ENCODE peak calls at places on chromosomes 7 and 10, in six cellular contexts. Z is HEK293T; I is NCI-H748 treated with DMSO at 0.1 percent for 48 hours; N is H7; H is NCI-H1417 treated with DMSO at 0.1 percent for 48 hours; C is activated T-cell treated with anti-CD3 and anti-CD28 coated beads, Interleukin-2, amount 50 U/mL, for 1 hour. L is an unnamed sample.

GRCh38 chr7:150340024-150340749 is 1.2 kb downstream of the RARRES2 start:
- DNase-seq in Z (no peak), I (no peak), N (peak; percentile 78), H (no peak), C (peak; percentile 16), L (no peak)

GRCh38 chr10:103859161-103860141 is 4.1 kb upstream of the SH3PXD2A start:
- DNase-seq in Z (peak; percentile 67), I (no peak), N (peak; percentile 76), H (no peak), C (peak; percentile 44), L (peak; percentile 60)

GRCh38 chr10:96497391-96497790 is 16.3 kb downstream of the TLL2 start:
- DNase-seq in Z (no peak), I (no peak), N (no peak), H (no peak), C (no peak), L (no peak)

GRCh38 chr10:122657734-122658133 is 41.9 kb downstream of the C10orf120 start:
- DNase-seq in Z (no peak), I (no peak), N (no peak), H (no peak), C (no peak), L (no peak)

GRCh38 chr7:64849250-64849923 is 53.7 kb upstream of the ZNF273 start:
- DNase-seq in Z (no peak), I (peak; percentile 68), N (no peak), H (no peak), C (no peak), L (no peak)

GRCh38 chr10:130557181-130557580 is 421.0 kb downstream of the GLRX3 start:
- DNase-seq in Z (no peak), I (no peak), N (no peak), H (no peak), C (no peak), L (no peak)

GRCh38 chr7:214410-215212 is 22.2 kb downstream of the FAM20C start:
- DNase-seq in Z (no peak), I (no peak), N (no peak), H (no peak), C (no peak), L (no peak)

GRCh38 chr7:75968561-75969001 is 25.8 kb downstream of the TMEM120A start:
- DNase-seq in Z (no peak), I (no peak), N (peak; percentile 44), H (no peak), C (no peak), L (no peak)

GRCh38 chr7:157412021-157412443 is 75.2 kb downstream of the DNAJB6 start:
- DNase-seq in Z (no peak), I (no peak), N (no peak), H (no peak), C (peak; percentile 39), L (no peak)

GRCh38 chr10:12834116-12834515 is 167.4 kb downstream of the CCDC3 start:
- DNase-seq in Z (no peak), I (no peak), N (no peak), H (no peak), C (no peak), L (no peak)

GRCh38 chr7:150856303-150857275 is 4.3 kb downstream of the AOC1 start:
- DNase-seq in Z (no peak), I (no peak), N (peak; percentile 39), H (no peak), C (no peak), L (peak; percentile 22)

GRCh38 chr7:98354052-98354451 is 46.8 kb downstream of the BAIAP2L1 start:
- DNase-seq in Z (no peak), I (no peak), N (no peak), H (no peak), C (no peak), L (no peak)

GRCh38 chr7:44321796-44322195 is 3.6 kb downstream of the CAMK2B start:
- DNase-seq in Z (no peak), I (no peak), N (no peak), H (no peak), C (no peak), L (no peak)

GRCh38 chr7:113289140-113289740 is 170.9 kb upstream of the SMIM30 start:
- DNase-seq in Z (peak; percentile 13), I (peak; percentile 50), N (peak; percentile 28), H (no peak), C (no peak), L (no peak)

GRCh38 chr10:44280615-44281014 is 104.3 kb downstream of the CXCL12 start:
- DNase-seq in Z (no peak), I (no peak), N (no peak), H (no peak), C (no peak), L (no peak)

GRCh38 chr7:128104109-128104742 is 73.0 kb upstream of the LRRC4 start:
- DNase-seq in Z (no peak), I (no peak), N (peak; percentile 83), H (no peak), C (peak; percentile 35), L (no peak)

GRCh38 chr7:78562191-78562590 is 763.6 kb downstream of the PHTF2 start:
- DNase-seq in Z (no peak), I (peak; percentile 30), N (no peak), H (no peak), C (no peak), L (no peak)

GRCh38 chr7:38630720-38631673 is at the start of gene AMPH:
- DNase-seq in Z (peak; percentile 70), I (peak; percentile 22), N (peak; percentile 89), H (peak; percentile 22), C (no peak), L (no peak)

GRCh38 chr7:142784096-142784495 is 13.3 kb downstream of the PRSS2 start:
- DNase-seq in Z (no peak), I (no peak), N (no peak), H (no peak), C (no peak), L (no peak)

GRCh38 chr7:158923928-158924511 is 67.7 kb downstream of the DYNC2I1 start:
- DNase-seq in Z (peak; percentile 3), I (no peak), N (no peak), H (no peak), C (no peak), L (no peak)

GRCh38 chr7:141181812-141182211 is 107.9 kb downstream of the TMEM178B start:
- DNase-seq in Z (no peak), I (no peak), N (no peak), H (no peak), C (no peak), L (no peak)

GRCh38 chr10:68508090-68508489 is 19.2 kb downstream of the SLC25A16 start:
- DNase-seq in Z (no peak), I (no peak), N (no peak), H (no peak), C (no peak), L (no peak)

GRCh38 chr7:110502893-110503465 is 587.9 kb upstream of the LRRN3 start:
- DNase-seq in Z (no peak), I (no peak), N (no peak), H (no peak), C (no peak), L (no peak)

GRCh38 chr7:25405736-25406135 is 177.4 kb upstream of the NPVF start:
- DNase-seq in Z (peak; percentile 19), I (no peak), N (no peak), H (no peak), C (no peak), L (no peak)

GRCh38 chr7:17996442-17997223 is 31.0 kb downstream of the PRPS1L1 start:
- DNase-seq in Z (no peak), I (no peak), N (no peak), H (no peak), C (no peak), L (no peak)

GRCh38 chr10:4678023-4678950 is 147.7 kb upstream of the AKR1E2 start:
- DNase-seq in Z (no peak), I (no peak), N (no peak), H (no peak), C (no peak), L (no peak)

GRCh38 chr7:27103489-27104226 is 1.2 kb upstream of the HOXA2 start:
- DNase-seq in Z (no peak), I (peak; percentile 16), N (peak; percentile 63), H (no peak), C (no peak), L (no peak)

GRCh38 chr10:34905200-34905927 is 90.3 kb upstream of the PARD3 start:
- DNase-seq in Z (no peak), I (no peak), N (no peak), H (no peak), C (no peak), L (no peak)

GRCh38 chr7:5824297-5824610 is 42.8 kb upstream of the RNF216 start:
- DNase-seq in Z (no peak), I (no peak), N (no peak), H (no peak), C (peak; percentile 68), L (no peak)

GRCh38 chr10:79475119-79475653 is 29.8 kb upstream of the ZCCHC24 start:
- DNase-seq in Z (no peak), I (no peak), N (no peak), H (no peak), C (no peak), L (no peak)

GRCh38 chr10:125700355-125700911 is 17.5 kb upstream of the TEX36 start:
- DNase-seq in Z (no peak), I (no peak), N (no peak), H (no peak), C (no peak), L (no peak)

GRCh38 chr10:119687192-119688032 is 36.2 kb downstream of the BAG3 start:
- DNase-seq in Z (no peak), I (no peak), N (peak; percentile 90), H (no peak), C (no peak), L (no peak)

GRCh38 chr10:19412531-19412930 is 363.9 kb downstream of the MALRD1 start:
- DNase-seq in Z (peak; percentile 15), I (no peak), N (peak; percentile 0), H (no peak), C (no peak), L (no peak)

GRCh38 chr7:89200758-89201157 is 405.2 kb upstream of the TEX47 start:
- DNase-seq in Z (no peak), I (no peak), N (no peak), H (no peak), C (no peak), L (no peak)

GRCh38 chr7:6403907-6404306 is 43.8 kb downstream of the DAGLB start:
- DNase-seq in Z (no peak), I (no peak), N (no peak), H (no peak), C (no peak), L (no peak)

GRCh38 chr7:26865094-26865388 is 651 bp upstream of the SKAP2 start:
- DNase-seq in Z (peak; percentile 57), I (no peak), N (peak; percentile 50), H (no peak), C (no peak), L (no peak)

GRCh38 chr10:114384181-114384580 is 20.1 kb downstream of the AFAP1L2 start:
- DNase-seq in Z (no peak), I (no peak), N (no peak), H (no peak), C (no peak), L (no peak)

GRCh38 chr10:100516847-100517246 is 2.8 kb downstream of the SEC31B start:
- DNase-seq in Z (peak; percentile 38), I (no peak), N (peak; percentile 61), H (no peak), C (no peak), L (no peak)

L was measured in lung.